ENCODE peak calls at places on chromosomes 2 and 18, in eight cellular contexts. S is pancreas, Y is cardiac muscle cell, G is GM13977, X is fibroblast of pulmonary artery, A is mucosa of descending colon, V is AG04449, D is GM20000. I is an unnamed sample.

GRCh38 chr18:23503967-23504352 is 649 bp downstream of the RMC1 start:
- DNase-seq in S (no peak), Y (peak; percentile 17), G (no peak), X (peak; percentile 19), A (no peak), V (no peak), D (no peak), I (no peak)

GRCh38 chr2:42446503-42447271 is 47.1 kb downstream of the KCNG3 start:
- DNase-seq in S (no peak), Y (no peak), G (no peak), X (no peak), A (peak; percentile 22), V (no peak), D (no peak), I (no peak)

GRCh38 chr2:235724964-235725603 is 231.2 kb downstream of the AGAP1 start:
- DNase-seq in S (peak; percentile 39), Y (peak; percentile 7), G (no peak), X (peak; percentile 14), A (no peak), V (no peak), D (no peak), I (no peak)

GRCh38 chr2:109009920-109010610 is 21.0 kb upstream of the EDAR start:
- DNase-seq in S (no peak), Y (peak; percentile 76), G (no peak), X (peak; percentile 38), A (no peak), V (no peak), D (no peak), I (no peak)

GRCh38 chr2:237547841-237548416 is 18.4 kb upstream of the PRLH start:
- DNase-seq in S (no peak), Y (no peak), G (no peak), X (no peak), A (no peak), V (no peak), D (no peak), I (no peak)

GRCh38 chr18:56748698-56749268 is 97.6 kb downstream of the WDR7 start:
- DNase-seq in S (no peak), Y (peak; percentile 63), G (peak; percentile 32), X (peak; percentile 73), A (peak; percentile 16), V (peak; percentile 0), D (peak; percentile 31), I (peak; percentile 13)

GRCh38 chr18:23200751-23201150 is 65.5 kb downstream of the CABLES1 start:
- DNase-seq in S (no peak), Y (no peak), G (no peak), X (no peak), A (no peak), V (no peak), D (no peak), I (no peak)

GRCh38 chr2:64477037-64477436 is 23.1 kb downstream of the LGALSL start:
- DNase-seq in S (no peak), Y (no peak), G (no peak), X (no peak), A (no peak), V (no peak), D (no peak), I (no peak)

GRCh38 chr2:43199492-43200481 is 26.6 kb downstream of the ZFP36L2 start:
- DNase-seq in S (peak; percentile 53), Y (no peak), G (no peak), X (no peak), A (no peak), V (no peak), D (no peak), I (no peak)

GRCh38 chr2:240960309-240960962 is 38.0 kb upstream of the SNED1 start:
- DNase-seq in S (no peak), Y (peak; percentile 82), G (no peak), X (peak; percentile 41), A (peak; percentile 10), V (no peak), D (no peak), I (peak; percentile 49)

GRCh38 chr18:8990276-8991031 is 112.0 kb upstream of the NDUFV2 start:
- DNase-seq in S (peak; percentile 69), Y (no peak), G (no peak), X (no peak), A (no peak), V (no peak), D (no peak), I (no peak)

GRCh38 chr18:26548144-26549102 is at the start of gene KCTD1:
- DNase-seq in S (peak; percentile 87), Y (peak; percentile 93), G (peak; percentile 93), X (peak; percentile 93), A (peak; percentile 87), V (peak; percentile 44), D (peak; percentile 94), I (peak; percentile 79)

GRCh38 chr18:2910751-2911425 is 64.1 kb downstream of the EMILIN2 start:
- DNase-seq in S (peak; percentile 12), Y (no peak), G (no peak), X (no peak), A (no peak), V (no peak), D (no peak), I (no peak)

GRCh38 chr2:8094571-8094970 is 587.3 kb upstream of the ID2 start:
- DNase-seq in S (no peak), Y (no peak), G (no peak), X (no peak), A (no peak), V (no peak), D (no peak), I (no peak)

GRCh38 chr18:44507729-44508325 is 172.9 kb upstream of the SETBP1 start:
- DNase-seq in S (peak; percentile 37), Y (peak; percentile 31), G (no peak), X (peak; percentile 78), A (peak; percentile 15), V (no peak), D (no peak), I (no peak)

GRCh38 chr2:189210250-189211075 is 30.9 kb upstream of the COL5A2 start:
- DNase-seq in S (no peak), Y (peak; percentile 95), G (no peak), X (peak; percentile 97), A (peak; percentile 43), V (peak; percentile 88), D (no peak), I (no peak)

GRCh38 chr2:17934721-17935120 is 56.3 kb downstream of the KCNS3 start:
- DNase-seq in S (no peak), Y (no peak), G (no peak), X (peak; percentile 1), A (peak; percentile 2), V (peak; percentile 56), D (no peak), I (no peak)

GRCh38 chr2:161484061-161484460 is 68.0 kb downstream of the TBR1 start:
- DNase-seq in S (no peak), Y (no peak), G (no peak), X (no peak), A (no peak), V (no peak), D (no peak), I (no peak)

GRCh38 chr2:146295080-146295670 is 1549.7 kb upstream of the ACVR2A start:
- DNase-seq in S (no peak), Y (no peak), G (no peak), X (peak; percentile 17), A (no peak), V (no peak), D (no peak), I (no peak)

GRCh38 chr2:224195954-224196571 is 157.0 kb upstream of the SERPINE2 start:
- DNase-seq in S (no peak), Y (peak; percentile 67), G (no peak), X (peak; percentile 34), A (peak; percentile 6), V (no peak), D (no peak), I (no peak)

GRCh38 chr2:39696072-39696471 is 30.4 kb downstream of the TMEM178A start:
- DNase-seq in S (no peak), Y (peak; percentile 83), G (no peak), X (peak; percentile 92), A (no peak), V (peak; percentile 69), D (no peak), I (no peak)

GRCh38 chr2:13193900-13194299 is 477.2 kb downstream of the TRIB2 start:
- DNase-seq in S (no peak), Y (peak; percentile 22), G (peak; percentile 17), X (peak; percentile 39), A (no peak), V (no peak), D (peak; percentile 13), I (no peak)
- TF ChIP-seq CTCF in S (peak; percentile 13), Y (peak; percentile 15), G (peak; percentile 59), X (peak; percentile 30), A (no peak), V (peak; percentile 28), D (no peak), I (peak; percentile 50)

GRCh38 chr2:207920721-207921120 is 104.6 kb downstream of the PLEKHM3 start:
- DNase-seq in S (no peak), Y (no peak), G (no peak), X (no peak), A (no peak), V (no peak), D (no peak), I (no peak)
- TF ChIP-seq CTCF in S (no peak), Y (no peak), G (no peak), X (no peak), A (no peak), V (no peak), D (no peak), I (no peak)

DNA sequence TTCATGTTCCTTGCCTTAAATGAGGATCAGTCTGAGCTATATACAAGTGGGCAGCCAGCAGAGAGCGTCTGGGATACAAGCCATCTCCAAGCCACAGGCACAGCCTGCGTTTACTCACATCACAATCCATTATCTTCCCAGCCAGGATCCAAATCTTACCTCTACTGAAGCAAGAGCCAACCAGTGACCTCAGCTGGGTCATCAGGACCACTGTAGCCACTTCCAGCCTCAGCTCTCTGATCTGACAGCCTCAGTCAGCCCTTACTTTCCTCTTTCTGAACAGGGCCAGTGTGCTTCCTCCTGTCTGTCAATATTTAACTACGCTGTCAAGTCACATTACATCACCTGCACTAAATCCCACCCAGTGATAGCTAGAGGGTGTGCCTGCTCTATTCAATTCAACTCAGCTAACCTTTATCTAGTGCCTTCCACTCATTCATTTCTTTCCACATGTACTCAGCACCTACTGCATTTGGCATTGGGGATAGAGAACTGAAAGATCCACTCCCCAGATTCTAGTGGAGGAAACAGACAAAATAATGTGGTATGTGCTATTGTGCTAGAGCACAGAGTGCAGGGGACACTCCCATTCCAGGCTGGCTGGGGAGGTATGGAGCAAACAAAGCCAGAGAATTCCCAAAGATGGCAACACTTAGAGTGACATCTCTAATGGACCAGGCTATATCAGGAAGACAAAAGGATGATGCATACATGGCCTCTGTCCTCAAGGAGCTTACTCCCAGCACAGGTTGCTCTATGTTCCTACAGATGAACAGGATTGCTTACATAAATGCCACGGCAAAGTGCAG is 146.5 kb downstream of the NCKAP5 start:
- DNase-seq in S (peak; percentile 18), Y (peak; percentile 9), G (no peak), X (peak; percentile 3), A (peak; percentile 66), V (no peak), D (peak; percentile 15), I (no peak)
- TF ChIP-seq CTCF in S (no peak), Y (no peak), G (no peak), X (no peak), A (no peak), V (peak; percentile 10), D (no peak), I (no peak)

GRCh38 chr2:133641497-133641896 is 73.2 kb upstream of the NCKAP5 start:
- DNase-seq in S (no peak), Y (no peak), G (no peak), X (no peak), A (peak; percentile 16), V (no peak), D (no peak), I (no peak)
- TF ChIP-seq CTCF in S (no peak), Y (no peak), G (no peak), X (peak; percentile 3), A (no peak), V (no peak), D (no peak), I (no peak)

I was measured in nephron progenitor cell.